ENCODE peak calls at places on chromosome 10, in six cellular contexts. E is adrenal gland, Y is uterus, W is body of pancreas, A is HepG2, V is spleen. K is an unnamed sample.

GRCh38 chr10:58807631-58808024 is 295.0 kb downstream of the BICC1 start:
- DNase-seq in E (no peak), W (no peak), Y (peak; percentile 31), A (peak; percentile 73), V (no peak), K (no peak)

GRCh38 chr10:113015201-113015600 is 65.2 kb downstream of the TCF7L2 start:
- DNase-seq in V (no peak), Y (no peak), E (no peak), A (no peak), W (no peak), K (peak; percentile 43)

GRCh38 chr10:116891208-116891607 is 41.9 kb downstream of the ENO4 start:
- DNase-seq in Y (no peak), W (no peak), E (peak; percentile 57), V (no peak), A (no peak), K (no peak)

GRCh38 chr10:21464134-21464533 is 61.3 kb downstream of the SKIDA1 start:
- DNase-seq in A (no peak), E (no peak), Y (no peak), V (no peak), W (no peak), K (no peak)

GRCh38 chr10:3782099-3782455 is 2.9 kb downstream of the KLF6 start:
- DNase-seq in A (no peak), E (peak; percentile 65), V (no peak), W (no peak), Y (no peak), K (peak; percentile 15)

GRCh38 chr10:97234403-97234802 is 48.6 kb upstream of the SLIT1 start:
- DNase-seq in V (no peak), Y (no peak), W (no peak), A (peak; percentile 23), E (no peak), K (no peak)

GRCh38 chr10:98310721-98311120 is 42.7 kb upstream of the LOXL4 start:
- DNase-seq in W (no peak), A (no peak), V (no peak), E (no peak), Y (no peak), K (no peak)

GRCh38 chr10:126140746-126141273 is 244.4 kb downstream of the FANK1 start:
- DNase-seq in Y (no peak), E (no peak), V (no peak), W (no peak), A (no peak), K (no peak)

GRCh38 chr10:101565370-101565900 is 22.6 kb downstream of the POLL start:
- DNase-seq in E (peak; percentile 38), Y (no peak), W (peak; percentile 6), A (no peak), V (no peak), K (no peak)

GRCh38 chr10:89476676-89477075 is 58.7 kb downstream of the SLC16A12 start:
- DNase-seq in A (peak; percentile 39), Y (no peak), V (no peak), W (no peak), E (no peak), K (peak; percentile 93)

GRCh38 chr10:73228247-73228646 is 18.8 kb downstream of the DNAJC9 start:
- DNase-seq in Y (no peak), V (no peak), E (no peak), A (no peak), W (no peak), K (no peak)

GRCh38 chr10:130362308-130362761 is 226.1 kb downstream of the GLRX3 start:
- DNase-seq in W (no peak), Y (no peak), E (peak; percentile 54), V (no peak), A (no peak), K (peak; percentile 10)

GRCh38 chr10:86341361-86341811 is 25.2 kb downstream of the GRID1 start:
- DNase-seq in W (no peak), Y (no peak), E (no peak), V (peak; percentile 62), A (no peak), K (no peak)

GRCh38 chr10:68366600-68366999 is 33.9 kb upstream of the PBLD start:
- DNase-seq in W (no peak), V (no peak), A (no peak), E (no peak), Y (no peak), K (no peak)

GRCh38 chr10:84291389-84291788 is 37.0 kb upstream of the CCSER2 start:
- DNase-seq in E (no peak), A (peak; percentile 22), W (no peak), Y (no peak), V (no peak), K (no peak)

DNA sequence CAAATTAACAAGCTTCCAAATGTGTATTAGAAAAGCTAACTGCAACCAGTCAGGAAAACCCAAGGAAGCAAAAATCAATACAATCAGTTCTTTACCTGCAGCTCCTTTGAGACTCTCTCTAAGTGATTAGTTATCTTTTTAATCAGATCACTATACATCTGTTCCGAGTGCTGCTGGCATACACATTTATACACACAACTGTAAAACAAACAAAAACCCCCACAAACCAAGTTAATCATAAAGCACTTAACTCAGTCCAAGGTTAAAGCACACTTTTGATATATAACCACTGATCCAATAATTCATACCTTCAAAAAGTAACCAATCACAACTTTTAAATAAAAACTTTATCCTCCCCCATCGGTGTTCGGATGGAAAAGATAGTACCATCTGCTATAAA is 25.6 kb downstream of the CACUL1 start:
- DNase-seq in V (no peak), A (no peak), Y (no peak), E (no peak), W (no peak), K (no peak)
- H3K4me1 ChIP-seq in V (peaks cover 61% of the 10 kb centered on the region), A (peaks cover 27% of the 10 kb centered on the region), Y (peaks cover 9% of the 10 kb centered on the region), E (peaks cover 76% of the 10 kb centered on the region), W (peaks cover 65% of the 10 kb centered on the region), K (peaks cover 32% of the 10 kb centered on the region)

GRCh38 chr10:80541144-80541750 is 3.5 kb downstream of the SH2D4B start:
- DNase-seq in Y (no peak), W (no peak), V (no peak), A (no peak), E (peak; percentile 52), K (no peak)

GRCh38 chr10:80540644-80541143 is 3.0 kb downstream of the SH2D4B start:
- DNase-seq in E (peak; percentile 46), Y (no peak), V (no peak), W (no peak), A (no peak), K (no peak)

GRCh38 chr10:80542053-80542452 is 4.4 kb downstream of the SH2D4B start:
- DNase-seq in W (no peak), V (no peak), Y (no peak), E (peak; percentile 17), A (peak; percentile 23), K (no peak)

GRCh38 chr10:80544316-80544953 is 6.7 kb downstream of the SH2D4B start:
- DNase-seq in E (no peak), W (no peak), V (no peak), Y (no peak), A (no peak), K (no peak)

GRCh38 chr10:80545258-80545881 is 7.7 kb downstream of the SH2D4B start:
- DNase-seq in W (no peak), V (no peak), Y (no peak), A (no peak), E (no peak), K (no peak)
- H3K27ac ChIP-seq in W (no peak overlapping the region), V (no peak overlapping the region), Y (no peak overlapping the region), A (no peak overlapping the region), E (no peak overlapping the region), K (no peak overlapping the region)

GRCh38 chr10:22475527-22475856 is 130.2 kb downstream of the SPAG6 start:
- DNase-seq in Y (no peak), A (no peak), V (no peak), W (no peak), E (no peak), K (no peak)
- TF ChIP-seq POLR2A in Y (no peak), A (no peak), V (no peak), W (no peak), E (no peak), K (no peak)

GRCh38 chr10:119539359-119539651 is 3.2 kb downstream of the RGS10 start:
- DNase-seq in W (no peak), V (no peak), Y (no peak), E (no peak), A (no peak), K (no peak)

GRCh38 chr10:119537953-119538630 is 4.4 kb downstream of the RGS10 start:
- DNase-seq in W (no peak), V (no peak), E (no peak), Y (no peak), A (no peak), K (no peak)

GRCh38 chr10:119541046-119541445 is 1.5 kb downstream of the RGS10 start:
- DNase-seq in V (no peak), A (no peak), Y (no peak), W (no peak), E (no peak), K (no peak)

GRCh38 chr10:119540038-119540437 is 2.5 kb downstream of the RGS10 start:
- DNase-seq in V (no peak), A (no peak), Y (no peak), W (no peak), E (no peak), K (no peak)

DNA sequence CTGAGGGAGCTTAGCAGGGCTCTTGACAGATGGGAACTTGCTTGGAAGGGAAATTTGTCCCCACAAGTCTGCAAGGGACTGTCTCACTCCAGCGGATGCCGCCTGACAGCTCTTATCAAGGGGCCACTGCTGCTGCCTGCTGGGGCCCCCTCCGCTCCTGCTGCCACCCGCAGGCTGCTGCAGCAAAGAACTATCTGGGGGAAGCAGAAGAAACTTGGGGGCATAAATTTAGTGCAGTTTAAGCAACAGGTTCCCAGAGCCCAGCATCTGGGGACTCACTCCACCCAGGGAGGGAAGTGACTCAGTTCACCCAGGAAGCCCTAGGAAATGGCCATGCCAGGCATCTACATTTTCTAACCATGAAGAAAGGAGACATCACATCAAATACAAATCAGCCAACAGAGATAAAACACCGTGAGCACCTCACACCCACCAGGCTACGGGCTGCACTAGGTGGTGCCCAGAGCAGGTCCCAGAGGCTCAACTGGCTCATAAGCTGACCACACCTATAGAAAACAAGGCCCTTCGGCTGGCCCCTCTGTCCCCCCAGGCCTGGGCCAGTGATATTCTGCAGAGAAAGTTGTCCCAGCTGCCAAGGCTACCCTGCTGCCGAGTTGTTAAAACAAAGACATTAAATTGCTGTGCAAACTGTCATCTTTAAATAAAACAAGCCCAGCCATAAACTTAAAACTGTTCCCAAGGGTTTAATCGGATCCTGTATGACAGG is 3.7 kb downstream of the RGS10 start:
- DNase-seq in W (no peak), V (no peak), Y (no peak), E (no peak), A (no peak), K (no peak)
- H3K4me1 ChIP-seq in W (peaks cover 19% of the 10 kb centered on the region), V (peaks cover 57% of the 10 kb centered on the region), Y (peaks cover 4% of the 10 kb centered on the region), E (peaks cover 10% of the 10 kb centered on the region), A (peaks cover 28% of the 10 kb centered on the region), K (peaks cover 9% of the 10 kb centered on the region)